ENCODE peak calls at places on chromosomes 1 and 21, in six cellular contexts. O is CD8-positive, alpha-beta memory T cell; Z is neural progenitor cell; D is heart left ventricle; S is IMR-90; X is heart right ventricle. Y is an unnamed sample. For H3K27me3 and H3K4me1, the result is how much of the 10 kb centered on the place peaks cover.

GRCh38 chr1:199463521-199464127 is 563.9 kb upstream of the NR5A2 start:
- DNase-seq in O (no peak), Z (peak), D (no peak), S (peak), X (no peak), Y (peak)

GRCh38 chr1:32703479-32704291 is 1.1 kb upstream of the SYNC start:
- DNase-seq in O (no peak), Z (peak), D (no peak), S (peak), X (peak), Y (no peak)

GRCh38 chr1:178506669-178507068 is 6.2 kb upstream of the TEX35 start:
- DNase-seq in O (no peak), Z (no peak), D (no peak), S (no peak), X (no peak), Y (peak)

GRCh38 chr1:38508272-38508671 is 351.3 kb downstream of the RRAGC start:
- DNase-seq in O (no peak), Z (no peak), D (no peak), S (no peak), X (no peak), Y (no peak)

GRCh38 chr1:67880056-67880601 is 46.9 kb upstream of the GNG12 start:
- DNase-seq in O (no peak), Z (no peak), D (no peak), S (peak), X (no peak), Y (peak)

GRCh38 chr1:75745276-75745675 is 20.8 kb downstream of the ACADM start:
- DNase-seq in O (no peak), Z (no peak), D (no peak), S (no peak), X (no peak), Y (no peak)

GRCh38 chr1:155307247-155307740 is 1.4 kb upstream of the FDPS start:
- DNase-seq in O (no peak), Z (peak), D (no peak), S (peak), X (no peak), Y (no peak)

GRCh38 chr21:45723049-45723958 is 79.8 kb downstream of the PCBP3 start:
- DNase-seq in O (no peak), Z (no peak), D (no peak), S (no peak), X (no peak), Y (no peak)

GRCh38 chr1:40393173-40393572 is 19.6 kb downstream of the SMAP2 start:
- DNase-seq in O (no peak), Z (no peak), D (no peak), S (no peak), X (no peak), Y (no peak)

GRCh38 chr21:44426663-44427191 is 28.6 kb upstream of the LRRC3 start:
- DNase-seq in O (no peak), Z (no peak), D (peak), S (no peak), X (no peak), Y (no peak)

GRCh38 chr1:45037456-45037855 is 25.4 kb downstream of the UROD start:
- DNase-seq in O (no peak), Z (no peak), D (no peak), S (peak), X (no peak), Y (no peak)

GRCh38 chr1:222754386-222755139 is 17.6 kb downstream of the FAM177B start:
- DNase-seq in O (no peak), Z (no peak), D (peak), S (peak), X (peak), Y (no peak)

GRCh38 chr21:45317401-45318145 is 29.9 kb upstream of the POFUT2 start:
- DNase-seq in O (no peak), Z (no peak), D (peak), S (peak), X (peak), Y (no peak)

GRCh38 chr1:5975133-5975880 is 16.9 kb downstream of the NPHP4 start:
- DNase-seq in O (no peak), Z (peak), D (peak), S (peak), X (no peak), Y (peak)

GRCh38 chr1:38071530-38072266 is 25.1 kb upstream of the POU3F1 start:
- DNase-seq in O (no peak), Z (no peak), D (no peak), S (peak), X (no peak), Y (peak)

GRCh38 chr1:22111620-22112019 is 31.3 kb downstream of the WNT4 start:
- DNase-seq in O (no peak), Z (no peak), D (no peak), S (peak), X (no peak), Y (no peak)

GRCh38 chr21:15236111-15236510 is 171.3 kb upstream of the NRIP1 start:
- DNase-seq in O (no peak), Z (no peak), D (no peak), S (no peak), X (no peak), Y (no peak)

GRCh38 chr1:67705735-67706454 is 20.9 kb downstream of the GADD45A start:
- DNase-seq in O (no peak), Z (no peak), D (no peak), S (no peak), X (no peak), Y (no peak)

GRCh38 chr1:106480629-106481028 is 575.8 kb upstream of the PRMT6 start:
- DNase-seq in O (no peak), Z (no peak), D (no peak), S (no peak), X (no peak), Y (no peak)

GRCh38 chr1:242140871-242141270 is 142.0 kb upstream of the MAP1LC3C start:
- DNase-seq in O (no peak), Z (no peak), D (no peak), S (no peak), X (no peak), Y (no peak)

GRCh38 chr1:112011231-112011630 is 21.8 kb upstream of the KCND3 start:
- DNase-seq in O (no peak), Z (no peak), D (no peak), S (peak), X (no peak), Y (no peak)

GRCh38 chr1:5856246-5856815 is 135.9 kb downstream of the NPHP4 start:
- DNase-seq in O (no peak), Z (no peak), D (no peak), S (peak), X (no peak), Y (no peak)

GRCh38 chr1:155974208-155975165 is 3.9 kb downstream of the ARHGEF2 start:
- DNase-seq in O (no peak), Z (no peak), D (no peak), S (no peak), X (no peak), Y (no peak)

GRCh38 chr1:26684763-26685162 is 11.1 kb upstream of the ARID1A start:
- DNase-seq in O (no peak), Z (no peak), D (no peak), S (no peak), X (no peak), Y (no peak)

GRCh38 chr1:231806623-231807470 is 180.3 kb downstream of the DISC1 start:
- DNase-seq in O (no peak), Z (peak), D (peak), S (peak), X (peak), Y (peak)

GRCh38 chr1:33377750-33378149 is 53.1 kb downstream of the PHC2 start:
- DNase-seq in O (no peak), Z (no peak), D (no peak), S (peak), X (no peak), Y (peak)

GRCh38 chr1:207495816-207496792 is at the start of gene CR1:
- DNase-seq in O (no peak), Z (peak), D (peak), S (no peak), X (peak), Y (peak)

GRCh38 chr1:3070654-3071506 is 1.9 kb downstream of the PRDM16 start:
- DNase-seq in O (no peak), Z (peak), D (peak), S (no peak), X (no peak), Y (peak)

GRCh38 chr1:86190873-86191272 is 34.3 kb upstream of the COL24A1 start:
- DNase-seq in O (no peak), Z (no peak), D (no peak), S (no peak), X (no peak), Y (no peak)

GRCh38 chr1:39608906-39609305 is 30.5 kb downstream of the HEYL start:
- DNase-seq in O (no peak), Z (no peak), D (no peak), S (no peak), X (no peak), Y (no peak)

GRCh38 chr1:183982172-183982963 is 55.2 kb downstream of the COLGALT2 start:
- DNase-seq in O (no peak), Z (no peak), D (no peak), S (no peak), X (no peak), Y (no peak)

GRCh38 chr21:44802396-44803153 is 955 bp upstream of the UBE2G2 start:
- DNase-seq in O (no peak), Z (peak), D (no peak), S (no peak), X (no peak), Y (peak)

GRCh38 chr1:164475834-164476233 is 83.2 kb upstream of the PBX1 start:
- DNase-seq in O (no peak), Z (no peak), D (no peak), S (no peak), X (no peak), Y (no peak)

GRCh38 chr1:25737151-25737550 is 62.8 kb upstream of the SELENON start:
- DNase-seq in O (no peak), Z (no peak), D (no peak), S (no peak), X (no peak), Y (no peak)

GRCh38 chr1:155776414-155776813 is 80.6 kb downstream of the GON4L start:
- DNase-seq in O (no peak), Z (no peak), D (no peak), S (no peak), X (no peak), Y (no peak)

GRCh38 chr1:227357229-227358078 is 39.2 kb upstream of the CDC42BPA start:
- DNase-seq in O (no peak), Z (no peak), D (peak), S (peak), X (peak), Y (peak)

GRCh38 chr1:39116868-39117728 is 87.4 kb upstream of the MACF1 start:
- DNase-seq in O (no peak), Z (no peak), D (no peak), S (no peak), X (no peak), Y (peak)

GRCh38 chr1:160607051-160608032 is 28.0 kb upstream of the CD84 start:
- DNase-seq in O (peak), Z (peak), D (no peak), S (peak), X (no peak), Y (peak)

GRCh38 chr1:41958015-41958673 is 39.4 kb upstream of the HIVEP3 start:
- DNase-seq in O (no peak), Z (no peak), D (no peak), S (no peak), X (no peak), Y (no peak)

GRCh38 chr1:41953291-41953690 is 34.6 kb upstream of the HIVEP3 start:
- DNase-seq in O (no peak), Z (no peak), D (no peak), S (no peak), X (no peak), Y (no peak)

GRCh38 chr1:41957568-41957967 is 38.8 kb upstream of the HIVEP3 start:
- DNase-seq in O (no peak), Z (no peak), D (no peak), S (peak), X (no peak), Y (no peak)

GRCh38 chr1:41954533-41954944 is 35.8 kb upstream of the HIVEP3 start:
- DNase-seq in O (no peak), Z (no peak), D (no peak), S (peak), X (no peak), Y (no peak)

DNA sequence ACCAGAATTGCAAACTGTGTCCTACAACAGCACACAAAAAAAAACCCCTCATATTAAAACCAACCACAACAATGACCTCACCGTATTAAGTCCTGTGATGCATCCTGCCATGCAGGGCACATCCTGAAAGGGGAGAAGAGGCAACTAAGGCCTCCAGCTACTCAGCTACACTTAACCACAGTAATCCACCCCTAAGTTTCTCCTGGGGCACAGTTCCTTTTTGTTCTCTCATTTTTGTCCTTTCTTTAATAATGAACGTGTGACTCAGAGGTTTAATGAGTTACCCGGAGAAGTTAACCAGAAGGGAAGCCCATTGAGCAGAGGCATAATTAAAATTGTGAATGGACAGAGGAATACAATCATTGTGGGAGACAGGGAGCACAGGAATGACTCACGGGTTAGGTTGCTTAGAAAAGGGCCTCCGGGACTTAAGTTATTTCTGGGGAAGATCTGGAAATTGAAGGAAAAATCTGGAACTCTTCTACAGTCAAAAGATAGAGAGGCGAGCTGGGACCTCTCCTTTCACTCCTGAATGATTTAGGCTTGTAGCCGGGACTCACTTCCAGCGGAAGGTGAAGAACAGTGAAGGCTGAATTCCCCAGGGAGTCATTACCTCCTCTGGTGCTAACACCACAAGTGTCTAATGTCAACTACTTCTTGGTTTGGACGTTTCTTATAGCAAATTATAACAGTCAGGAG is 36.9 kb upstream of the HIVEP3 start:
- DNase-seq in O (no peak), Z (peak), D (no peak), S (peak), X (no peak), Y (no peak)
- H3K27ac ChIP-seq in O (no peak), Z (no peak), D (no peak), S (no peak), X (no peak), Y (no peak)

GRCh38 chr1:116574581-116575291 is 3.9 kb upstream of the CD58 start:
- DNase-seq in O (peak), Z (peak), D (no peak), S (peak), X (peak), Y (peak)

GRCh38 chr1:116572079-116572478 is 1.3 kb upstream of the CD58 start:
- DNase-seq in O (no peak), Z (no peak), D (no peak), S (no peak), X (no peak), Y (no peak)

GRCh38 chr1:116571215-116571919 is 541 bp upstream of the CD58 start:
- DNase-seq in O (no peak), Z (peak), D (no peak), S (no peak), X (no peak), Y (no peak)

GRCh38 chr1:116573388-116574100 is 2.7 kb upstream of the CD58 start:
- DNase-seq in O (no peak), Z (no peak), D (no peak), S (peak), X (no peak), Y (no peak)

GRCh38 chr1:116572771-116573170 is 1.9 kb upstream of the CD58 start:
- DNase-seq in O (no peak), Z (no peak), D (no peak), S (no peak), X (no peak), Y (no peak)
- H3K27me3 ChIP-seq in O (under half), Z (under half), D (under half), S (under half), X (under half), Y (under half)

GRCh38 chr1:1880617-1881312 is 10.1 kb downstream of the GNB1 start:
- DNase-seq in O (no peak), Z (no peak), D (no peak), S (no peak), X (no peak), Y (peak)
- H3K4me1 ChIP-seq in O (half or more), Z (under half), D (half or more), S (under half), X (half or more), Y (under half)

GRCh38 chr1:224058303-224058702 is 55.6 kb upstream of the FBXO28 start:
- DNase-seq in O (no peak), Z (no peak), D (no peak), S (peak), X (no peak), Y (no peak)

GRCh38 chr1:224059897-224060462 is 53.9 kb upstream of the FBXO28 start:
- DNase-seq in O (no peak), Z (no peak), D (no peak), S (no peak), X (no peak), Y (no peak)

GRCh38 chr1:224054012-224054411 is 59.9 kb upstream of the FBXO28 start:
- DNase-seq in O (no peak), Z (no peak), D (no peak), S (no peak), X (no peak), Y (no peak)

GRCh38 chr1:224054611-224055010 is 59.3 kb upstream of the FBXO28 start:
- DNase-seq in O (no peak), Z (no peak), D (no peak), S (peak), X (no peak), Y (no peak)

DNA sequence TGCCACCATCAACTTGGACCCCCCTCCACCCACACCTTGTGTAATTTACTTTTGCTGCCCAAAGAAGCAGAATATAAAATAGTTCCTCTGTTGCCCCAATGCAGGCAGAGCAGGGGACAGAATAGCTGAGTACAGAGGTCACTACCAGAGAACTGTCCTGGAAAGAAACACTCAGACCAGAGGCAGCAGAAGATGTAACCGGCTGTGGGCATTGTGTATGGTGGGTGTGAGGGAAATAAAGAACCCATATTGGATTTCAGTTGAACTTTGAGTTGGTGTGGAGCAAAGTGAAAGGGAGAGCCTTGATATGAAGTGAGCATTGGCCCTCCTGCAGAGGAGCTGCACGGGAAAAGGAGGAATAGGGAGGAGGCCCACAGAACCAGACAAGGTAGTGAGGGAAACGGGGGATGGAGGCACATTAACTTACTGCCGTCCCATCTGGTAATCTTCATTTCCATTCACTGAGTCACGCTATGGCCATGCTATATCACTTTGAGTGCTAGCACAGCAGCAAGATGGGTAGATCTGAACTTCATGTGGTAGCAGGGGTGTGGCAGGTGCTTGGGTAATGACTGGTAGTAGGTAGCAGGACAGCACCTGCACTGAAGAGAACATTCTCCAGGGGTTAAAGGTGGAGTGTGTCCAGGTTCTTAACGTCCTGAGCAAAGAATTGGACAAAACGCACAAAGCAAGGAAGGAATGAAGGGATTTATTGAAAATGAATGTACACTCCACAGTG is 56.3 kb upstream of the FBXO28 start:
- DNase-seq in O (no peak), Z (no peak), D (no peak), S (no peak), X (no peak), Y (peak)
- H3K27ac ChIP-seq in O (no peak), Z (no peak), D (no peak), S (no peak), X (no peak), Y (no peak)

Y was measured in small intestine.